ENCODE peak calls at places on chromosomes 2 and 18, in four cellular contexts. K is CD8-positive, alpha-beta T cell; B is CD4-positive, alpha-beta T cell; W is IMR-90. V is an unnamed sample.

GRCh38 chr2:115946891-115947290 is 1504.5 kb downstream of the DPP10 start:
- DNase-seq in B (no peak), K (no peak), W (no peak), V (no peak)

GRCh38 chr2:70141754-70142589 is 48.8 kb downstream of the C2orf42 start:
- DNase-seq in K (peak; percentile 55), W (peak; percentile 38), B (no peak), V (no peak)

GRCh38 chr2:202377308-202377736 is 1.2 kb downstream of the BMPR2 start:
- DNase-seq in K (no peak), B (no peak), W (peak; percentile 30), V (peak; percentile 32)

GRCh38 chr2:30414951-30415350 is 32.1 kb upstream of the LCLAT1 start:
- DNase-seq in B (no peak), K (no peak), W (peak; percentile 74), V (no peak)

GRCh38 chr2:61016392-61017002 is 1.0 kb upstream of the PEX13 start:
- DNase-seq in B (no peak), W (no peak), K (no peak), V (no peak)

GRCh38 chr2:136764397-136765255 is 719 bp upstream of the THSD7B start:
- DNase-seq in W (no peak), K (no peak), B (no peak), V (no peak)

GRCh38 chr2:229974271-229974670 is 52.0 kb downstream of the FBXO36 start:
- DNase-seq in K (no peak), B (no peak), W (peak; percentile 78), V (no peak)

GRCh38 chr2:27086722-27087446 is at the start of gene KHK:
- DNase-seq in W (no peak), K (no peak), B (no peak), V (no peak)

GRCh38 chr18:54193786-54194185 is 30.7 kb downstream of the MBD2 start:
- DNase-seq in K (no peak), B (no peak), W (no peak), V (no peak)

GRCh38 chr2:52934354-52934898 is 833.2 kb upstream of the CHAC2 start:
- DNase-seq in B (no peak), K (no peak), W (peak; percentile 91), V (no peak)

GRCh38 chr18:58091099-58091611 is 47.1 kb downstream of the NEDD4L start:
- DNase-seq in K (no peak), B (no peak), W (no peak), V (peak; percentile 22)
- TF ChIP-seq CTCF in K (no peak), B (no peak), W (no peak), V (no peak)

GRCh38 chr2:120662046-120662445 is 73.6 kb upstream of the GLI2 start:
- DNase-seq in K (no peak), W (no peak), B (no peak), V (no peak)
- TF ChIP-seq CTCF in K (no peak), W (no peak), B (no peak), V (no peak)

DNA sequence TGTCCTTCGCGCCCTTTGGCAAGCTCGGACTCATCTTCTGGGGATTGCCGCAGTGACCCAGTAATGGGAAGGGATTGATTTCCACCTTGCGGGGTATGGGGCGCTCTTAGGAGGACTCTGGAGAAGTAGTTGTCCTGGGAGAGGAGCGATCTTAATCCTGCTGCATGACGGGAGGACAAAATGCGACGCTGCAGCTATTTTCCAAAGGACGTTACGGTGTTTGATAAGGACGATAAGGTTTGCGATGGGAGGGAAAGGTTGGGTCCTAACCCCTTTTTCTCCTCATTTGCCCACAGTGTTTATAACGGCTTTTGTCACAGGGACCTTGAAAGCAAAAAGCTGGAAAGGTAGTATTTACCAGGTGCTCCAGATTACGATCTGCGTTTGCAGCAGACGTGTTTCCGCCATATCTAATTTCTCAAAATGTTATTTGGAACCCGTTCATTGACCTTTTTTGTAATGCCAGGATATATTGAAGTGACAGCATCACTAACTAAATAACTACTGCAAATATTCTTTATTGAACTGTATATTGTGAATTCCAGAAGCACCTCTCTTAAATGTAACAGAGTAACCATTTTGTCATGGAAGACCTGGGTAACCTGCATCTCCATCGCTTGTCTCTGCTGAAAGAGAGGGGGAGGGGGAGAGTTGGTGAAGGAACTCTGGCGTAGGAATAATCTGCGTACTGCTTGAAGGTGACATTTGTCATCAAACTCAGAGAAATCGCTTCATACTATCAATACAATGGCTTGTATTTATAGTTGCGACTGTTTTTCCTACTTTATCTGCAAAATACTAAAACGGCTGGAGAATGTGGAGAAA is 597 bp downstream of the MDH1 start:
- DNase-seq in B (no peak), W (no peak), K (no peak), V (no peak)
- TF ChIP-seq CTCF in B (no peak), W (no peak), K (no peak), V (no peak)

DNA sequence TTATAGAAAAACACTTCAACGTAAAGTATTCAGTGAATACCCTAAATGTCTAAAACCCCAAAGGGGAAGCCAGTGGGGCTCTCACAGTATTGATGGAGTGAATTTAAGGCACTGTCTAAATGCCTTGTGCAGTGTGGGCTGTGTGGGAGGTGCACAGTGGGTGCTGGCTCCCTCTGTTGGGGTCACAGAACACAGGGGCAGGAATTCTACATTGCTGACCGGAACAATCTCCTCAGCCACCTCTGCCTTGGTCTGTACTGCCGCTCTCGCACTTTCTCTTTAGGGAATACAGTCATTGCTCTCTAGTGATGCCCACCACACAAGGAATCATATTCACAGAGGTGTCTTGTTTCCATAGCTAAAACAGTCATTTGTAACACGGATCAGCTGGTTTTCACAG is 45.4 kb downstream of the SPRED2 start:
- DNase-seq in K (no peak), W (no peak), B (no peak), V (no peak)
- TF ChIP-seq CTCF in K (no peak), W (no peak), B (no peak), V (no peak)

GRCh38 chr2:137842430-137842829 is 121.8 kb upstream of the HNMT start:
- DNase-seq in W (no peak), B (no peak), K (no peak), V (no peak)

GRCh38 chr2:137836671-137837070 is 127.6 kb upstream of the HNMT start:
- DNase-seq in W (no peak), B (no peak), K (no peak), V (no peak)

GRCh38 chr2:137842952-137843351 is 121.3 kb upstream of the HNMT start:
- DNase-seq in W (no peak), K (no peak), B (no peak), V (no peak)

GRCh38 chr2:137837830-137838229 is 126.4 kb upstream of the HNMT start:
- DNase-seq in K (no peak), B (no peak), W (no peak), V (no peak)

DNA sequence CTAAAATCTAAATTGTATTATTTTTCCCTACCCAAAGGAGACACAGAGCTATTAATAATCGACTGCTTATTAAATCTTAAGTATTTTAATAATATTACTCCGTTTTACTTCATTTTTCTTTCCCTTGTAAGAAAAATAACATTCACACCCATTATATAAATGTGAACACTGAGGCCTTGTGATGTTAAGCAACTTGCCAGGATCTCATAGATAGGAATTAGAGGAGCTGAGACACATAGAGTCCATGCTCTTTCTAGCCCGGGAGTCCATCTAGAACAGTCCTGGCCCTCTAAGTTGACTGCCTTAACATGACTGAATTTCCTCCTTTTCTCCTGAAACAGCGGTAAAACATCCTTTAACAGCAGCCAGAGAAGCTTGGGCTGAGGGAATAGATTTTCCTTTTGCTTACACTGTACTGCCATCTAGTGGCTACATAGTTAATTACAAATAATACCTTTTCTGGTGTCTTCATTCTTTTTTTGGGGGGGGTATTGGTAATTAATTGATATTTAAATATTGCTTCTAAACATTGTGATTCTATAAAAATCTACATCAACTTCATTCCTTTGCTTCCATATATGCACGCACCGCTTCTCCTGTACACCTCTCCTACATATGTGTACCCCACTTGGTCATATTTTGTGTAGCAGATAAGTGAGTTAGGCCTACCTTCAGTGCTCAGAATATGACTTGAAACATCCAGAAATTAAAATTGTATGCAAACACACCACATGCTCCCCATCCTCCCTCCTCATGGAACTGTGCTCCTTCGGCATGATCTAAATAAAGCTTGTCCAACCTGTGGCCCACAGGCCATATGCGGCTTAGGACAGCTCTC is 125.8 kb upstream of the HNMT start:
- DNase-seq in K (no peak), W (peak; percentile 49), B (no peak), V (no peak)
- TF ChIP-seq CTCF in K (peak; percentile 70), W (peak; percentile 69), B (peak; percentile 82), V (no peak)

GRCh38 chr2:110933420-110933819 is 187.3 kb upstream of the BCL2L11 start:
- DNase-seq in K (no peak), B (no peak), W (no peak), V (no peak)

GRCh38 chr2:110929528-110929927 is 191.2 kb upstream of the BCL2L11 start:
- DNase-seq in K (no peak), B (no peak), W (no peak), V (no peak)

GRCh38 chr2:110931648-110932047 is 189.1 kb upstream of the BCL2L11 start:
- DNase-seq in W (peak; percentile 15), K (no peak), B (no peak), V (no peak)

GRCh38 chr2:110934948-110935347 is 185.8 kb upstream of the BCL2L11 start:
- DNase-seq in W (no peak), K (no peak), B (no peak), V (no peak)
- TF ChIP-seq CTCF in W (no peak), K (no peak), B (no peak), V (no peak)

DNA sequence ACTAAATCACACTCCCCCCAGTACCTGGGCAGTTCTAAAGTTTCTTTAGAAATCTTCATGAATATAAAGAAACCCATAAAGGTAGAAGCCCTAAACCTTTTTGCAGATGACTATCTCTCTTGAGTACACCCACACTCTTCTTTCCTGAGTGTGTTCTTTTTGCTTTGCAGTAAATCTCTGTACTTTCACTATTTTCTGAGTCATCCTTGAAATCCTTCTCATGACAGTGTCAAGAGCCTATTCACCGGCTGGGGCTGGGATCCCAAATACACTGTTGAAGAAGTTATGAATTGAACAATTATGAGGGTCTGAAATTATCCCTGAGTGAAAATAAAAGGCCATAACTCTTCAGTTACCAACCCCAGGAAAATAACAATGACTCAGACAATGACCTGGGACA is 133.9 kb upstream of the CCDC195 start:
- DNase-seq in B (no peak), W (peak; percentile 49), K (no peak), V (no peak)
- TF ChIP-seq CTCF in B (no peak), W (no peak), K (no peak), V (no peak)

DNA sequence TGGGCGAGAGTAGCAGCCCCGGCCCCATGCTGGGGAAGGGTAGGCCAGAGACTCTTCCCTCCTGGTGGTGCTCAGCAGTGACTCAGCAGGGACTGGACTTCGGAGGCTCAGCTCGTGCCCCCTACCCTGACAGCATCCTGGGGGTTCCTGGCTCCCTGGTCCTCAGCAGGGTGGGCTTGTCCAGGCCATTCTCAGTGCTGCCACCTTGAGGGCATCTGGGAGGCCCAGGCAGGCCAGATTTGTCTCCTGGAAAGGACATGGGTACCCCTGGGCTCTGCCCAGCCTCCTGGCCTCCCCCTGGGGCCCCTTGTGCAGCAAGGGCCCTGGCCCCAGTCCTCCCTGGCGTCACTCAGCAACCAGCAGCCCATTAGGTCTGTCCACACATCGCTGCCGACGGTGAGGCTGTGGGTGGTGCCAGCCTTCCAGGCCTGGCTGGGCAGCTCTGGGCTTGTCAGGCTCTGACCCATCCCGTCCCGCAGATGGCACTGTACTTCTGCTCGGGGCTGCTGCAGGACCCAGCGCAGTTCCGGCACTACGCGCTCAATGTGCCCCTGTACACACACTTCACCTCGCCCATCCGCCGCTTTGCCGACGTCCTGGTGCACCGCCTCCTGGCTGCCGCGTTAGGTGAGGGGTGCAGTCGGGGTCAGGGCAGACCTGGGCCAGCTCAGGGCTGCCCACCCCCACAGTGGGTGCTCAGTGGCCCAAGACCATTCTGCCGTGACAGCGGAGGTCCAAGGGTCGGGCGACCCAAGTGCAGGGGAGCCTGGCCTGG is 45.0 kb upstream of the ALPP start:
- DNase-seq in K (no peak), W (no peak), B (no peak), V (no peak)
- TF ChIP-seq CTCF in K (no peak), W (peak; percentile 38), B (no peak), V (no peak)